ENCODE peak calls at places on chromosomes 1 and 21, in six cellular contexts. M is pancreas, A is astrocyte, D is LNCaP clone FGC, J is heart right ventricle, P is BE2C. U is an unnamed sample.

GRCh38 chr1:50611675-50612074 is 188.4 kb upstream of the DMRTA2 start:
- DNase-seq in M (no peak), A (no peak), D (no peak), J (no peak), P (no peak), U (no peak)

GRCh38 chr1:245571872-245572294 is 417.1 kb downstream of the KIF26B start:
- DNase-seq in M (no peak), A (no peak), D (no peak), J (no peak), P (peak; percentile 83), U (no peak)

GRCh38 chr1:43321331-43321891 is 16.2 kb upstream of the MPL start:
- DNase-seq in M (no peak), A (no peak), D (no peak), J (no peak), P (no peak), U (no peak)

GRCh38 chr1:180863158-180863775 is 49.4 kb upstream of the KIAA1614 start:
- DNase-seq in M (no peak), A (peak; percentile 36), D (peak; percentile 26), J (peak; percentile 24), P (peak; percentile 18), U (peak; percentile 75)

GRCh38 chr1:245197121-245197520 is 42.3 kb downstream of the KIF26B start:
- DNase-seq in M (no peak), A (no peak), D (no peak), J (no peak), P (no peak), U (no peak)

GRCh38 chr1:16905112-16905855 is 9.5 kb downstream of the RNU1-2 start:
- DNase-seq in M (no peak), A (peak; percentile 86), D (peak; percentile 59), J (no peak), P (no peak), U (peak; percentile 93)

GRCh38 chr1:169704797-169705196 is 6.6 kb downstream of the SELL start:
- DNase-seq in M (no peak), A (no peak), D (no peak), J (no peak), P (no peak), U (no peak)

GRCh38 chr1:216532399-216532798 is 109.2 kb upstream of the USH2A start:
- DNase-seq in M (no peak), A (no peak), D (no peak), J (no peak), P (no peak), U (no peak)

GRCh38 chr1:174052621-174053020 is 30.5 kb upstream of the RC3H1 start:
- DNase-seq in M (no peak), A (no peak), D (no peak), J (no peak), P (no peak), U (peak; percentile 19)

GRCh38 chr1:248810727-248811513 is 14.8 kb downstream of the SH3BP5L start:
- DNase-seq in M (no peak), A (no peak), D (no peak), J (peak; percentile 61), P (no peak), U (peak; percentile 39)

GRCh38 chr1:19037659-19038058 is 81.2 kb upstream of the IFFO2 start:
- DNase-seq in M (no peak), A (no peak), D (no peak), J (no peak), P (no peak), U (no peak)

GRCh38 chr21:43723648-43724047 is 4.7 kb downstream of the PDXK start:
- DNase-seq in M (peak; percentile 79), A (no peak), D (no peak), J (no peak), P (no peak), U (no peak)

GRCh38 chr1:1573843-1574720 is 581 bp downstream of the SSU72 start:
- DNase-seq in M (peak; percentile 66), A (peak; percentile 41), D (no peak), J (peak; percentile 58), P (peak; percentile 69), U (peak; percentile 72)

GRCh38 chr1:209412566-209412965 is 170.9 kb upstream of the CAMK1G start:
- DNase-seq in M (no peak), A (no peak), D (no peak), J (no peak), P (no peak), U (no peak)

GRCh38 chr1:245207801-245208200 is 53.0 kb downstream of the KIF26B start:
- DNase-seq in M (no peak), A (no peak), D (no peak), J (no peak), P (no peak), U (no peak)

GRCh38 chr1:183758913-183759312 is 46.0 kb upstream of the RGL1 start:
- DNase-seq in M (no peak), A (no peak), D (no peak), J (no peak), P (no peak), U (no peak)

GRCh38 chr1:215007880-215008279 is 74.7 kb upstream of the KCNK2 start:
- DNase-seq in M (no peak), A (no peak), D (no peak), J (no peak), P (no peak), U (peak; percentile 49)

GRCh38 chr1:186605762-186606350 is 74.4 kb downstream of the PTGS2 start:
- DNase-seq in M (no peak), A (peak; percentile 26), D (peak; percentile 18), J (peak; percentile 27), P (peak; percentile 22), U (peak; percentile 85)

GRCh38 chr1:229557214-229557850 is 1.2 kb downstream of the ABCB10 start:
- DNase-seq in M (no peak), A (no peak), D (no peak), J (no peak), P (no peak), U (peak; percentile 38)

GRCh38 chr21:43317959-43318358 is 109.0 kb downstream of the SIK1 start:
- DNase-seq in M (no peak), A (no peak), D (no peak), J (no peak), P (no peak), U (no peak)

GRCh38 chr1:207454046-207454964 is at the start of gene CR2:
- DNase-seq in M (peak; percentile 63), A (no peak), D (no peak), J (no peak), P (peak; percentile 7), U (no peak)

GRCh38 chr1:110253213-110253612 is 43.1 kb downstream of the KCNC4 start:
- DNase-seq in M (no peak), A (no peak), D (no peak), J (no peak), P (no peak), U (no peak)
- TF ChIP-seq CTCF in M (no peak), A (no peak), D (no peak), J (no peak), P (no peak), U (no peak)

DNA sequence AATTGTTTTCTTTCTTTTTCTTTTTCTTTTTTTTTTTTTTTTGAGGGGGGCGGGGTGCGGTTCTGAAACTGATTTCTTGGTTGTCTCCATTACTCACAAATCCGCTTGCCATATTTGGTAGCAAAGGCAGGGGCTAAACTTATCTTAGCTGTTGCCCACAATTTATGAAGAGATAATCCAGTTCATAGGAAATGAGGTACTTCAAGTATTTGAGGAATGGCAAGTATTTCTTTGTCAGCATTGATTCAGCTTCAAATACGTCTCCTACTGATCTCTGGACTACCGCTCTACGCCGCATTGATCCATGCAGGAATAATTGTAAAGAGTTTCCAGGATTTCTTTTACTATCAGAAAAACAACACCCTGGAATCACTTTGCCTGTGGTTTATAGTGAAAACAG is 289.2 kb upstream of the DPYD start:
- DNase-seq in M (no peak), A (peak; percentile 99), D (no peak), J (no peak), P (no peak), U (peak; percentile 89)
- H3K4me3 ChIP-seq in M (no peak overlapping the region), A (peak overlapping the region; percentile 32), D (no peak overlapping the region), J (no peak overlapping the region), P (no peak overlapping the region), U (peak overlapping the region; percentile 13)

GRCh38 chr1:48966583-48966982 is 189.9 kb upstream of the BEND5 start:
- DNase-seq in M (no peak), A (peak; percentile 35), D (no peak), J (no peak), P (no peak), U (peak; percentile 2)

GRCh38 chr1:48967318-48967717 is 190.6 kb upstream of the BEND5 start:
- DNase-seq in M (no peak), A (no peak), D (no peak), J (no peak), P (no peak), U (no peak)
- TF ChIP-seq CTCF in M (no peak), A (no peak), D (no peak), J (no peak), P (no peak), U (no peak)

GRCh38 chr1:95073446-95073845 is 695 bp upstream of the ALG14 start:
- DNase-seq in M (no peak), A (no peak), D (no peak), J (no peak), P (no peak), U (no peak)
- H3K4me3 ChIP-seq in M (peak overlapping the region; percentile 41), A (peak overlapping the region; percentile 89), D (peak overlapping the region; percentile 85), J (peak overlapping the region; percentile 63), P (peak overlapping the region; percentile 83), U (peak overlapping the region; percentile 77)

GRCh38 chr1:231185391-231185790 is 23.5 kb downstream of the TRIM67 start:
- DNase-seq in M (no peak), A (no peak), D (no peak), J (no peak), P (no peak), U (no peak)
- TF ChIP-seq CTCF in M (no peak), A (no peak), D (no peak), J (no peak), P (no peak), U (no peak)